ENCODE peak calls at places on chromosomes 3 and 15, in five cellular contexts. R, Z, N, W and S are unnamed samples.

GRCh38 chr15:34470091-34470490 is 32.5 kb upstream of the GOLGA8A start:
- DNase-seq in N (no peak), Z (no peak), W (no peak), R (no peak), S (no peak)

GRCh38 chr3:139695701-139696422 is 18.1 kb upstream of the NMNAT3 start:
- DNase-seq in R (no peak), W (no peak), Z (no peak), N (no peak), S (no peak)

GRCh38 chr15:40590635-40591105 is 3.4 kb upstream of the KNL1 start:
- DNase-seq in Z (no peak), R (no peak), N (peak), W (no peak), S (no peak)

GRCh38 chr3:116473602-116474001 is 28.3 kb upstream of the LSAMP start:
- DNase-seq in N (peak), Z (no peak), W (no peak), R (no peak), S (no peak)

GRCh38 chr15:98721166-98721565 is 72.8 kb downstream of the IGF1R start:
- DNase-seq in N (no peak), W (no peak), R (no peak), Z (no peak), S (no peak)

GRCh38 chr15:41476416-41477048 is 17.1 kb upstream of the ITPKA start:
- DNase-seq in R (no peak), Z (no peak), W (no peak), N (no peak), S (no peak)

GRCh38 chr3:18649666-18650363 is 224.7 kb upstream of the SATB1 start:
- DNase-seq in Z (no peak), W (no peak), N (no peak), R (no peak), S (no peak)

GRCh38 chr15:25684521-25685215 is 178.5 kb downstream of the ATP10A start:
- DNase-seq in W (no peak), N (peak), Z (no peak), R (no peak), S (no peak)

GRCh38 chr3:113747719-113748046 is 848 bp downstream of the ATP6V1A start:
- DNase-seq in Z (peak), R (peak), N (peak), W (no peak), S (peak)

GRCh38 chr3:123634149-123635051 is 49.5 kb upstream of the HACD2 start:
- DNase-seq in R (no peak), N (no peak), Z (no peak), W (no peak), S (no peak)

GRCh38 chr3:8650583-8651416 is 6.2 kb upstream of the SSUH2 start:
- DNase-seq in N (no peak), W (no peak), Z (no peak), R (no peak), S (no peak)

GRCh38 chr3:136247436-136247835 is 2.7 kb upstream of the PCCB start:
- DNase-seq in R (peak), Z (no peak), N (no peak), W (peak), S (peak)

GRCh38 chr15:79257454-79257853 is 25.1 kb upstream of the ANKRD34C start:
- DNase-seq in W (no peak), N (no peak), R (no peak), Z (no peak), S (no peak)

GRCh38 chr3:77746048-77746447 is 706.1 kb downstream of the ROBO2 start:
- DNase-seq in W (no peak), Z (no peak), R (no peak), N (no peak), S (no peak)

GRCh38 chr3:38600551-38600950 is 48.9 kb downstream of the SCN5A start:
- DNase-seq in N (no peak), Z (no peak), W (no peak), R (no peak), S (no peak)

GRCh38 chr15:63595688-63596087 is 1.5 kb upstream of the FBXL22 start:
- DNase-seq in R (peak), N (no peak), Z (no peak), W (no peak), S (no peak)

GRCh38 chr15:33086500-33087141 is 107.9 kb downstream of the FMN1 start:
- DNase-seq in W (peak), R (peak), N (peak), Z (peak), S (peak)

GRCh38 chr3:61378321-61378720 is 127.1 kb upstream of the FHIT start:
- DNase-seq in N (no peak), W (no peak), Z (no peak), R (no peak), S (no peak)

GRCh38 chr15:92069308-92070244 is 216.1 kb downstream of the SLCO3A1 start:
- DNase-seq in R (no peak), W (no peak), Z (no peak), N (peak), S (no peak)

GRCh38 chr3:125317761-125318496 is 57.2 kb downstream of the ZNF148 start:
- DNase-seq in R (no peak), Z (no peak), W (no peak), N (peak), S (no peak)

GRCh38 chr3:128879991-128880390 is 571 bp downstream of the ACAD9 start:
- DNase-seq in R (peak), N (no peak), Z (no peak), W (no peak), S (no peak)

GRCh38 chr3:37221407-37221806 is 47.0 kb upstream of the LRRFIP2 start:
- DNase-seq in R (no peak), W (no peak), N (peak), Z (no peak), S (no peak)

GRCh38 chr3:163622384-163622783 is 1455.9 kb downstream of the SI start:
- DNase-seq in Z (peak), W (peak), R (no peak), N (no peak), S (no peak)

GRCh38 chr3:12420393-12420792 is 63.9 kb upstream of the TSEN2 start:
- DNase-seq in W (no peak), N (peak), Z (no peak), R (no peak), S (no peak)
- H3K4me2 ChIP-seq in W (no peak), N (peak), Z (no peak), R (no peak), S (no peak)

DNA sequence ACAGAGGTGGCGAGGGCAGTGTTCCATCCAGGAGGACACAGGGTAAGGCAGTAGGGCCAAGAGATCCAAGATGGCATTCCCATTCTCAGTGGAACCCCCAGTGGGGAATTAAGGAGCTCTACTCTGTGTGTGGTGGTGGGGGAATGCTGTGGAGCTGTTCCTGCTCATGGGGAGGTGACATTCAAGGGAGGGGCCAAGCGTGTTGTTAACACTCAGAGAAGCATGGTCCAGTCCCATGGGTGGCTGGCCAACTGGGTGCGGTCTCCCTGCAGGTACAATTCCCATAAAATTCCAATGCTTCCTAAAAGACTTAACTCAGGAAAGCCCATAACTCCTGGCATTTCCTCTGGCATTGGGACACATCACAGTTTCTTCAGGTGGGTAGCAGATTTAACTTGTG is 2.3 kb downstream of the CAMP start:
- DNase-seq in N (no peak), Z (no peak), R (no peak), W (no peak), S (no peak)
- TF ChIP-seq EZH2phosphoT487 in N (no peak), Z (no peak), R (no peak), W (no peak), S (no peak)

GRCh38 chr15:51870774-51871173 is 41.3 kb downstream of the TMOD3 start:
- DNase-seq in W (no peak), N (no peak), R (no peak), Z (no peak), S (no peak)

GRCh38 chr15:51866161-51866560 is 36.7 kb downstream of the TMOD3 start:
- DNase-seq in Z (no peak), W (no peak), R (no peak), N (no peak), S (no peak)

GRCh38 chr15:51866751-51867150 is 37.3 kb downstream of the TMOD3 start:
- DNase-seq in R (no peak), W (no peak), N (no peak), Z (no peak), S (no peak)

GRCh38 chr15:51865291-51865690 is 35.8 kb downstream of the TMOD3 start:
- DNase-seq in N (no peak), Z (no peak), R (no peak), W (no peak), S (no peak)

DNA sequence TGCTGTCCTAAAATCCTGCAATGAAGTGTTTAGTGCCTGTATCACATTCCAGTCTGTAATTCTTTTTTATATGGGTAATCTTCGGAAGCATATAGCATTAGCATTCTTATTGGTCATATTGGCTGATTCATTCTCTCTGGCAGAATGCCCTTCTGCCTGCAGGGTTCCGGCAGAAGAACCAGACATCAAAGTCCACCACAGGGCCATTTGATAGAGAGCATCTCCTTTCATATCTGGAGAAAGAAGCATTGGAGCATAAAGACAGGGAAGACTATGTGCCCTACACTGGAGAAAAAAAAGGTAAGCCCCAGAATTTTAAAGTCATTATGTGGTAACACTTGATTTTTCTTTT is 39.6 kb downstream of the TMOD3 start:
- DNase-seq in W (no peak), R (no peak), Z (no peak), N (peak), S (no peak)
- H3K4me2 ChIP-seq in W (no peak), R (no peak), Z (no peak), N (peak), S (no peak)

GRCh38 chr3:195117978-195118581 is 152.9 kb downstream of the XXYLT1 start:
- DNase-seq in N (no peak), R (no peak), Z (no peak), W (peak), S (no peak)

GRCh38 chr3:195118671-195119070 is 152.3 kb downstream of the XXYLT1 start:
- DNase-seq in R (no peak), Z (no peak), N (no peak), W (no peak), S (no peak)

GRCh38 chr3:195122261-195122660 is 148.7 kb downstream of the XXYLT1 start:
- DNase-seq in N (no peak), W (no peak), R (no peak), Z (no peak), S (no peak)

GRCh38 chr3:195120199-195120556 is 150.8 kb downstream of the XXYLT1 start:
- DNase-seq in W (no peak), Z (no peak), N (no peak), R (no peak), S (no peak)

GRCh38 chr3:195119461-195120198 is 151.3 kb downstream of the XXYLT1 start:
- DNase-seq in W (peak), Z (peak), N (no peak), R (no peak), S (no peak)
- TF ChIP-seq EZH2phosphoT487 in W (no peak), Z (no peak), N (no peak), R (no peak), S (no peak)

GRCh38 chr3:122497425-122497824 is 17.3 kb downstream of the KPNA1 start:
- DNase-seq in R (no peak), Z (no peak), N (peak), W (no peak), S (peak)

GRCh38 chr3:122498152-122498551 is 16.6 kb downstream of the KPNA1 start:
- DNase-seq in N (no peak), W (peak), R (no peak), Z (no peak), S (no peak)

GRCh38 chr3:122493296-122493695 is 21.4 kb downstream of the KPNA1 start:
- DNase-seq in N (peak), W (no peak), R (no peak), Z (no peak), S (no peak)

GRCh38 chr3:122502139-122502538 is 12.6 kb downstream of the KPNA1 start:
- DNase-seq in W (no peak), N (no peak), Z (no peak), R (no peak), S (no peak)

DNA sequence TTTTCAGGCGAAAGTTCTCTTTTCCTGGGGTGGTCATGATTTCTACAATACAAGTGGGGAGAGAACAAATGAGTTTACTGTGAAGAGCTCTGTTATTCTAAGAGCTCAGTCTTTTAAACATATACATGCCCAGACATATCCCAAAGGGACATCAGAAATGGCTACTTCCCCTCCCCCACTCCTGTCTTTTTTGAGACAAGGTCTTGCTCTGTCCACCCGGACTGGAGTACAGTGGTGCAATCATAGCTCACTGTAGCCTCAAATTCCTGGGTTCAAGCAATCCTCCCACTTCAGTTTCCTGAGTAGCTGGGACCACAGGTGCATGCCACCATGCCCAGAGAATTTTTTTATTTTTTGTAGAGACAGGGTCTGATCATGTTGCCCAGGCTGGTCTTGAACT is 18.2 kb downstream of the KPNA1 start:
- DNase-seq in R (no peak), W (no peak), N (no peak), Z (no peak), S (no peak)
- H3K4me2 ChIP-seq in R (no peak), W (peak), N (peak), Z (no peak), S (no peak)

DNA sequence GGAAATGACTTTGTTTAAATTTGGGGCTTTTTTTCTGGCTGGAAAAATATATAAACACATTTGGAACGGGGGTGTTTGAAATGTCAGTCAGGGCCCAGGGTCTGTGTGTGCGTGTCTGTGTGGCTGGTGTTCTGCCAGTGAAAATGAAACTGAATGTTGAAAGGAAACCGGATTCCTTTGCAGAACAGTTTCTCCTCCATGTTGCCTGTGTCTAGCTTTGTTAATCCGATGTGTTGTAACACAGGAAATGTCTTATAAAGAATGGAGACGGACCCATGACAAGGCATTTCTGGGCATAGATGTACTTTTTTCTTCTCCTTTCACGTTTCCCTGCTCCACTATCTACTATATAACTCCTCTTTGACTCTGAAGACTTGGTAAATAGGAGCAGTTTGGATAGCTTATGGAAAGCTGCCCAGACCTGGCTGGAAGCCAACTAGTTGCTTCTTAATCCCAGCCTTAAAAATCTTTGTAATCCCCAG is 2.8 kb downstream of the SQOR start:
- DNase-seq in N (peak), Z (no peak), R (peak), W (no peak), S (peak)
- TF ChIP-seq EZH2phosphoT487 in N (no peak), Z (no peak), R (no peak), W (no peak), S (no peak)

DNA sequence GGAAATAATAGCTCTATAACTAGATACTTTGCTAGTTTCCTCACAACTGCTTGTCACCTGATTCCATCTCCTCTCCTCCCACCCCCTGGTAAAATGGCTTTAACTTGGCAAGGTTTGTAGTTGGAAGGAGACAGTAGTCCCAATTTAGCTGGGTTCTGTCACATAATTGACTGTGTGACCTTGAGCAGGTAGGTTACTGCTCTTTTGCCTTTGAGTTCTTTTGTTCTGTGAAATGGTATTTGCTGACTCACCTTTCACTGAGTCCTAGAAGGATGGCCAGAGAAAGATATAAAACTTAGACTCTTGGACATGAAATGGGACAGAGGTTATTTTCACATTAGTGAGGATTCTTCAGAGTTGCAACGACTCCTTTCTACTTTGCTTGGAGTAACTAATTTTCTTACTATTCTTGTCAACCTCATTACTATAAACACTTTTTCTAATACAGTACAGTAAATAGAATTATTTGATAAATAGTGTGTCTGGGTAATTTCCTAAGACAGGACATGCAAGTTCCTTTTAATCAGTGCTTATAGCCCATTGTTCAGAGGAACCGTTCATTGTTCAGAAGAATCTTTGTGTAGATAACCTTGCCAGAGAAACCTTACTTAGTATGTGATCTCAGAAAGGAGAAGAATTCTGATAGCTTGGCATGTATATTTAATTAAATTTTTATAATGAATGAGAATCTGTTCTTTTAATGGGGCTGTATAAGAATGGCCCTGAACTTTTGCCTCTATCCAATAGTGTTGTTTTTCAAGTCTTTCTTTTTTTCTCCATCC is 14.3 kb downstream of the AKAP13 start:
- DNase-seq in Z (no peak), R (no peak), W (no peak), N (no peak), S (peak)
- H3K4me2 ChIP-seq in Z (no peak), R (peak), W (peak), N (no peak), S (no peak)

DNA sequence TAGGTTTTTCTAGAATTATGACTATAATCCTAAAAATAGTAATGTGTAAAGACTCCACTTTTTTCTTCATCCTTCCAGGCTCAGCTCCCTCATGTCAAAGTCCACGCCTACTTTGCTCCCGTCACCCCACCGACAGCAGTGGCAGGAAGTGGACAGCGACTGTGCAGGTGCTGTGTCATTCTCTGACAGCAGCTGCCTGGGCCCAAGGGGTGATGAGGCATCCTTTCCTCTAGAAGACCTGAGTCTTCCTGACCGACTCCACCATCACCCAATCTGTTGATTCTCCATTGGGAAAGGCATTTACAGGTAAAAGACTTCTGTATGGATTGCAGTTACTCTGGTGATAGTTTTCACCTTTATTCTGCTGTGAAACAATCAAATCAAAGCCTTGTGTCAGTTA is 54.8 kb downstream of the UBP1 start:
- DNase-seq in R (peak), W (no peak), N (no peak), Z (no peak), S (no peak)
- TF ChIP-seq EZH2phosphoT487 in R (no peak), W (no peak), N (no peak), Z (no peak), S (no peak)